ENCODE peak calls at places on chromosomes 1 and 21, in eight cellular contexts. One of them, this sample, is unnamed.

GRCh38 chr1:107276247-107276646 is 135.4 kb downstream of the NTNG1 start:
- DNase-seq in cardiac muscle cell: no peak
- DNase-seq in HCT116: no peak
- DNase-seq in choroid plexus epithelial cell: no peak
- DNase-seq in upper lobe of right lung: no peak
- DNase-seq in RWPE2: no peak
- DNase-seq in HFFc6: no peak
- DNase-seq in BJ: no peak
- DNase-seq in this sample: no peak

GRCh38 chr1:46757256-46757955 is 38.5 kb upstream of the EFCAB14 start:
- DNase-seq in cardiac muscle cell: peak
- DNase-seq in HCT116: no peak
- DNase-seq in choroid plexus epithelial cell: peak
- DNase-seq in upper lobe of right lung: peak
- DNase-seq in RWPE2: no peak
- DNase-seq in HFFc6: no peak
- DNase-seq in BJ: no peak
- DNase-seq in this sample: no peak

GRCh38 chr1:200873671-200874397 is 1.1 kb downstream of the GPR25 start:
- DNase-seq in cardiac muscle cell: peak
- DNase-seq in HCT116: no peak
- DNase-seq in choroid plexus epithelial cell: no peak
- DNase-seq in upper lobe of right lung: peak
- DNase-seq in RWPE2: no peak
- DNase-seq in HFFc6: no peak
- DNase-seq in BJ: no peak
- DNase-seq in this sample: no peak

GRCh38 chr1:90512441-90512840 is 204.7 kb downstream of the BARHL2 start:
- DNase-seq in cardiac muscle cell: no peak
- DNase-seq in HCT116: no peak
- DNase-seq in choroid plexus epithelial cell: no peak
- DNase-seq in upper lobe of right lung: no peak
- DNase-seq in RWPE2: no peak
- DNase-seq in HFFc6: no peak
- DNase-seq in BJ: no peak
- DNase-seq in this sample: no peak

GRCh38 chr1:9900142-9901043 is 9.7 kb downstream of the CTNNBIP1 start:
- DNase-seq in cardiac muscle cell: no peak
- DNase-seq in HCT116: no peak
- DNase-seq in choroid plexus epithelial cell: no peak
- DNase-seq in upper lobe of right lung: peak
- DNase-seq in RWPE2: no peak
- DNase-seq in HFFc6: no peak
- DNase-seq in BJ: no peak
- DNase-seq in this sample: no peak

GRCh38 chr1:175162955-175163354 is 29.6 kb downstream of the KIAA0040 start:
- DNase-seq in cardiac muscle cell: peak
- DNase-seq in HCT116: no peak
- DNase-seq in choroid plexus epithelial cell: peak
- DNase-seq in upper lobe of right lung: no peak
- DNase-seq in RWPE2: no peak
- DNase-seq in HFFc6: no peak
- DNase-seq in BJ: no peak
- DNase-seq in this sample: no peak

GRCh38 chr1:98048234-98048633 is 127.4 kb upstream of the DPYD start:
- DNase-seq in cardiac muscle cell: peak
- DNase-seq in HCT116: no peak
- DNase-seq in choroid plexus epithelial cell: peak
- DNase-seq in upper lobe of right lung: peak
- DNase-seq in RWPE2: peak
- DNase-seq in HFFc6: peak
- DNase-seq in BJ: no peak
- DNase-seq in this sample: peak

GRCh38 chr1:108597041-108597440 is 37.1 kb downstream of the EEIG2 start:
- DNase-seq in cardiac muscle cell: no peak
- DNase-seq in HCT116: no peak
- DNase-seq in choroid plexus epithelial cell: no peak
- DNase-seq in upper lobe of right lung: no peak
- DNase-seq in RWPE2: no peak
- DNase-seq in HFFc6: no peak
- DNase-seq in BJ: no peak
- DNase-seq in this sample: no peak

GRCh38 chr1:39758556-39759435 is 12.4 kb downstream of the OXCT2 start:
- DNase-seq in cardiac muscle cell: no peak
- DNase-seq in HCT116: no peak
- DNase-seq in choroid plexus epithelial cell: no peak
- DNase-seq in upper lobe of right lung: no peak
- DNase-seq in RWPE2: no peak
- DNase-seq in HFFc6: no peak
- DNase-seq in BJ: no peak
- DNase-seq in this sample: no peak

GRCh38 chr1:113868387-113869083 is 3.0 kb downstream of the PTPN22 start:
- DNase-seq in cardiac muscle cell: no peak
- DNase-seq in HCT116: no peak
- DNase-seq in choroid plexus epithelial cell: no peak
- DNase-seq in upper lobe of right lung: no peak
- DNase-seq in RWPE2: no peak
- DNase-seq in HFFc6: peak
- DNase-seq in BJ: no peak
- DNase-seq in this sample: no peak

GRCh38 chr1:180917306-180918065 is 4.8 kb downstream of the KIAA1614 start:
- DNase-seq in cardiac muscle cell: peak
- DNase-seq in HCT116: peak
- DNase-seq in choroid plexus epithelial cell: peak
- DNase-seq in upper lobe of right lung: peak
- DNase-seq in RWPE2: no peak
- DNase-seq in HFFc6: no peak
- DNase-seq in BJ: no peak
- DNase-seq in this sample: no peak

GRCh38 chr1:55129194-55129728 is 85.9 kb downstream of the USP24 start:
- DNase-seq in cardiac muscle cell: peak
- DNase-seq in HCT116: no peak
- DNase-seq in choroid plexus epithelial cell: peak
- DNase-seq in upper lobe of right lung: no peak
- DNase-seq in RWPE2: no peak
- DNase-seq in HFFc6: peak
- DNase-seq in BJ: no peak
- DNase-seq in this sample: no peak

GRCh38 chr1:74053407-74053806 is 144.6 kb downstream of the LRRIQ3 start:
- DNase-seq in cardiac muscle cell: no peak
- DNase-seq in HCT116: no peak
- DNase-seq in choroid plexus epithelial cell: no peak
- DNase-seq in upper lobe of right lung: no peak
- DNase-seq in RWPE2: no peak
- DNase-seq in HFFc6: no peak
- DNase-seq in BJ: no peak
- DNase-seq in this sample: no peak

GRCh38 chr1:19074361-19074901 is 118.0 kb upstream of the IFFO2 start:
- DNase-seq in cardiac muscle cell: no peak
- DNase-seq in HCT116: no peak
- DNase-seq in choroid plexus epithelial cell: no peak
- DNase-seq in upper lobe of right lung: no peak
- DNase-seq in RWPE2: no peak
- DNase-seq in HFFc6: no peak
- DNase-seq in BJ: no peak
- DNase-seq in this sample: peak

GRCh38 chr1:154352581-154353459 is 27.5 kb downstream of the ATP8B2 start:
- DNase-seq in cardiac muscle cell: peak
- DNase-seq in HCT116: no peak
- DNase-seq in choroid plexus epithelial cell: peak
- DNase-seq in upper lobe of right lung: peak
- DNase-seq in RWPE2: peak
- DNase-seq in HFFc6: peak
- DNase-seq in BJ: no peak
- DNase-seq in this sample: peak

GRCh38 chr1:67735806-67736627 is 51.0 kb downstream of the GADD45A start:
- DNase-seq in cardiac muscle cell: peak
- DNase-seq in HCT116: peak
- DNase-seq in choroid plexus epithelial cell: peak
- DNase-seq in upper lobe of right lung: peak
- DNase-seq in RWPE2: peak
- DNase-seq in HFFc6: peak
- DNase-seq in BJ: peak
- DNase-seq in this sample: peak

GRCh38 chr1:85578321-85579295 is 2.0 kb upstream of the CCN1 start:
- DNase-seq in cardiac muscle cell: peak
- DNase-seq in HCT116: no peak
- DNase-seq in choroid plexus epithelial cell: peak
- DNase-seq in upper lobe of right lung: no peak
- DNase-seq in RWPE2: no peak
- DNase-seq in HFFc6: peak
- DNase-seq in BJ: peak
- DNase-seq in this sample: no peak

GRCh38 chr1:39129514-39129913 is 75.0 kb upstream of the MACF1 start:
- DNase-seq in cardiac muscle cell: peak
- DNase-seq in HCT116: no peak
- DNase-seq in choroid plexus epithelial cell: peak
- DNase-seq in upper lobe of right lung: no peak
- DNase-seq in RWPE2: no peak
- DNase-seq in HFFc6: no peak
- DNase-seq in BJ: no peak
- DNase-seq in this sample: no peak

GRCh38 chr1:54711536-54711935 is 4.1 kb upstream of the TTC4 start:
- DNase-seq in cardiac muscle cell: no peak
- DNase-seq in HCT116: no peak
- DNase-seq in choroid plexus epithelial cell: no peak
- DNase-seq in upper lobe of right lung: no peak
- DNase-seq in RWPE2: no peak
- DNase-seq in HFFc6: no peak
- DNase-seq in BJ: no peak
- DNase-seq in this sample: no peak

GRCh38 chr21:44912158-44912473 is 8.6 kb downstream of the ITGB2 start:
- DNase-seq in cardiac muscle cell: no peak
- DNase-seq in HCT116: no peak
- DNase-seq in choroid plexus epithelial cell: no peak
- DNase-seq in upper lobe of right lung: no peak
- DNase-seq in RWPE2: no peak
- DNase-seq in HFFc6: no peak
- DNase-seq in BJ: no peak
- DNase-seq in this sample: peak

GRCh38 chr1:187877220-187877619 is 1048.5 kb downstream of the PLA2G4A start:
- DNase-seq in cardiac muscle cell: no peak
- DNase-seq in HCT116: no peak
- DNase-seq in choroid plexus epithelial cell: no peak
- DNase-seq in upper lobe of right lung: no peak
- DNase-seq in RWPE2: no peak
- DNase-seq in HFFc6: no peak
- DNase-seq in BJ: no peak
- DNase-seq in this sample: no peak

GRCh38 chr1:178690496-178690895 is 34.5 kb upstream of the RALGPS2 start:
- DNase-seq in cardiac muscle cell: no peak
- DNase-seq in HCT116: no peak
- DNase-seq in choroid plexus epithelial cell: no peak
- DNase-seq in upper lobe of right lung: no peak
- DNase-seq in RWPE2: no peak
- DNase-seq in HFFc6: no peak
- DNase-seq in BJ: no peak
- DNase-seq in this sample: no peak

GRCh38 chr1:94792876-94793605 is 27.1 kb upstream of the SLC44A3 start:
- DNase-seq in cardiac muscle cell: peak
- DNase-seq in HCT116: no peak
- DNase-seq in choroid plexus epithelial cell: peak
- DNase-seq in upper lobe of right lung: no peak
- DNase-seq in RWPE2: no peak
- DNase-seq in HFFc6: peak
- DNase-seq in BJ: peak
- DNase-seq in this sample: no peak

GRCh38 chr1:202200669-202201068 is 7.1 kb downstream of the LGR6 start:
- DNase-seq in cardiac muscle cell: no peak
- DNase-seq in HCT116: no peak
- DNase-seq in choroid plexus epithelial cell: no peak
- DNase-seq in upper lobe of right lung: no peak
- DNase-seq in RWPE2: no peak
- DNase-seq in HFFc6: no peak
- DNase-seq in BJ: no peak
- DNase-seq in this sample: no peak

GRCh38 chr1:223343692-223344091 is 20.3 kb downstream of the SUSD4 start:
- DNase-seq in cardiac muscle cell: peak
- DNase-seq in HCT116: no peak
- DNase-seq in choroid plexus epithelial cell: no peak
- DNase-seq in upper lobe of right lung: no peak
- DNase-seq in RWPE2: no peak
- DNase-seq in HFFc6: no peak
- DNase-seq in BJ: no peak
- DNase-seq in this sample: no peak

GRCh38 chr1:226424228-226425003 is 16.5 kb upstream of the PARP1 start:
- DNase-seq in cardiac muscle cell: peak
- DNase-seq in HCT116: peak
- DNase-seq in choroid plexus epithelial cell: peak
- DNase-seq in upper lobe of right lung: no peak
- DNase-seq in RWPE2: no peak
- DNase-seq in HFFc6: peak
- DNase-seq in BJ: no peak
- DNase-seq in this sample: no peak
- TF ChIP-seq CTCF in cardiac muscle cell: peak
- TF ChIP-seq CTCF in HCT116: peak
- TF ChIP-seq CTCF in choroid plexus epithelial cell: peak
- TF ChIP-seq CTCF in upper lobe of right lung: peak
- TF ChIP-seq CTCF in RWPE2: peak
- TF ChIP-seq CTCF in HFFc6: peak
- TF ChIP-seq CTCF in BJ: peak
- TF ChIP-seq CTCF in this sample: peak

GRCh38 chr1:244324176-244324883 is 127.4 kb downstream of the ADSS2 start:
- DNase-seq in cardiac muscle cell: no peak
- DNase-seq in HCT116: no peak
- DNase-seq in choroid plexus epithelial cell: no peak
- DNase-seq in upper lobe of right lung: no peak
- DNase-seq in RWPE2: no peak
- DNase-seq in HFFc6: no peak
- DNase-seq in BJ: no peak
- DNase-seq in this sample: no peak
- TF ChIP-seq CTCF in cardiac muscle cell: no peak
- TF ChIP-seq CTCF in HCT116: no peak
- TF ChIP-seq CTCF in choroid plexus epithelial cell: no peak
- TF ChIP-seq CTCF in upper lobe of right lung: no peak
- TF ChIP-seq CTCF in RWPE2: no peak
- TF ChIP-seq CTCF in HFFc6: no peak
- TF ChIP-seq CTCF in BJ: no peak
- TF ChIP-seq CTCF in this sample: no peak

GRCh38 chr1:2314803-2315710 is 76.3 kb downstream of the MORN1 start:
- DNase-seq in cardiac muscle cell: peak
- DNase-seq in HCT116: no peak
- DNase-seq in choroid plexus epithelial cell: no peak
- DNase-seq in upper lobe of right lung: peak
- DNase-seq in RWPE2: no peak
- DNase-seq in HFFc6: no peak
- DNase-seq in BJ: no peak
- DNase-seq in this sample: peak
- TF ChIP-seq CTCF in cardiac muscle cell: peak
- TF ChIP-seq CTCF in HCT116: peak
- TF ChIP-seq CTCF in choroid plexus epithelial cell: peak
- TF ChIP-seq CTCF in upper lobe of right lung: peak
- TF ChIP-seq CTCF in RWPE2: peak
- TF ChIP-seq CTCF in HFFc6: peak
- TF ChIP-seq CTCF in BJ: peak
- TF ChIP-seq CTCF in this sample: peak

DNA sequence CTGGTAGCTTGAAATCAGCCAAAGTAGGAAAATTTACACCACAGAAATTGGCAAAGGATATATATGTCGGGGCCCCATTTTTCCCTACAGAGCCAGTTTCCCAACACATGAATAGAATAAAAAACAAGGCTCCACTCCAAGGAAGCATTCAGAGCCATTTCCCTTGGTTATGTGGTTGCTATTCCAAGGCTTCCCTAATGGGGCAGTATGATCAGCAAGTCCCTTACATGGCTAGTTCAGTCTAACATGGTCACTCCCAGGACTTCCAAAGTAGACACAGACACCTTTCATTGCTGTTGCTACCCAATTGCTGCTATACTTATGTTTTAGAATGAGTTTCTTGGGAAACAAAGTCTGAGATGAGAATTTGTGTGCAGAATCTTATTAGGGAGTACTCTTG is 93.1 kb downstream of the C21orf91 start:
- DNase-seq in cardiac muscle cell: no peak
- DNase-seq in HCT116: peak
- DNase-seq in choroid plexus epithelial cell: peak
- DNase-seq in upper lobe of right lung: no peak
- DNase-seq in RWPE2: no peak
- DNase-seq in HFFc6: peak
- DNase-seq in BJ: no peak
- DNase-seq in this sample: no peak
- TF ChIP-seq CTCF in cardiac muscle cell: no peak
- TF ChIP-seq CTCF in HCT116: peak
- TF ChIP-seq CTCF in choroid plexus epithelial cell: peak
- TF ChIP-seq CTCF in upper lobe of right lung: peak
- TF ChIP-seq CTCF in RWPE2: no peak
- TF ChIP-seq CTCF in HFFc6: peak
- TF ChIP-seq CTCF in BJ: peak
- TF ChIP-seq CTCF in this sample: peak